ENCODE peak calls at places on chromosomes 4 and X, in eight cellular contexts. One of them, this sample, is unnamed.

GRCh38 chrX:124216396-124217124 is 115.9 kb upstream of the TEX13D start:
- DNase-seq in iris pigment epithelial cell: no peak
- DNase-seq in activated CD4-positive, alpha-beta T cell treated with anti-CD3 and anti-CD28 coated beads for 24 hours: no peak
- DNase-seq in Ammon's horn: no peak
- DNase-seq in GM12878: no peak
- DNase-seq in activated naive CD4-positive, alpha-beta T cell treated with anti-CD3 and anti-CD28 coated beads for 36 hours: no peak
- DNase-seq in A172: no peak
- DNase-seq in tibial artery: no peak
- DNase-seq in this sample: no peak

GRCh38 chrX:113743069-113743468 is 840.8 kb upstream of the HTR2C start:
- DNase-seq in iris pigment epithelial cell: no peak
- DNase-seq in tibial artery: no peak
- DNase-seq in Ammon's horn: no peak
- DNase-seq in GM12878: no peak
- DNase-seq in activated naive CD4-positive, alpha-beta T cell treated with anti-CD3 and anti-CD28 coated beads for 36 hours: no peak
- DNase-seq in activated CD4-positive, alpha-beta T cell treated with anti-CD3 and anti-CD28 coated beads for 24 hours: no peak
- DNase-seq in A172: no peak
- DNase-seq in this sample: no peak

GRCh38 chr4:151325320-151326246 is at the start of gene SH3D19:
- DNase-seq in GM12878: no peak
- DNase-seq in activated CD4-positive, alpha-beta T cell treated with anti-CD3 and anti-CD28 coated beads for 24 hours: no peak
- DNase-seq in iris pigment epithelial cell: peak; percentile 44
- DNase-seq in activated naive CD4-positive, alpha-beta T cell treated with anti-CD3 and anti-CD28 coated beads for 36 hours: no peak
- DNase-seq in A172: peak; percentile 60
- DNase-seq in tibial artery: peak; percentile 82
- DNase-seq in Ammon's horn: peak; percentile 62
- DNase-seq in this sample: peak; percentile 76

GRCh38 chr4:84573738-84574720 is 8.9 kb upstream of the CDS1 start:
- DNase-seq in iris pigment epithelial cell: peak; percentile 30
- DNase-seq in activated CD4-positive, alpha-beta T cell treated with anti-CD3 and anti-CD28 coated beads for 24 hours: no peak
- DNase-seq in activated naive CD4-positive, alpha-beta T cell treated with anti-CD3 and anti-CD28 coated beads for 36 hours: peak; percentile 29
- DNase-seq in A172: peak; percentile 53
- DNase-seq in GM12878: no peak
- DNase-seq in tibial artery: no peak
- DNase-seq in Ammon's horn: peak; percentile 24
- DNase-seq in this sample: no peak

GRCh38 chr4:19913670-19914069 is 338.0 kb upstream of the SLIT2 start:
- DNase-seq in iris pigment epithelial cell: peak; percentile 7
- DNase-seq in GM12878: no peak
- DNase-seq in Ammon's horn: no peak
- DNase-seq in activated naive CD4-positive, alpha-beta T cell treated with anti-CD3 and anti-CD28 coated beads for 36 hours: no peak
- DNase-seq in tibial artery: no peak
- DNase-seq in A172: no peak
- DNase-seq in activated CD4-positive, alpha-beta T cell treated with anti-CD3 and anti-CD28 coated beads for 24 hours: no peak
- DNase-seq in this sample: peak; percentile 2

GRCh38 chr4:184265566-184266351 is 48.1 kb upstream of the ENPP6 start:
- DNase-seq in GM12878: no peak
- DNase-seq in iris pigment epithelial cell: peak; percentile 69
- DNase-seq in tibial artery: no peak
- DNase-seq in activated CD4-positive, alpha-beta T cell treated with anti-CD3 and anti-CD28 coated beads for 24 hours: no peak
- DNase-seq in activated naive CD4-positive, alpha-beta T cell treated with anti-CD3 and anti-CD28 coated beads for 36 hours: no peak
- DNase-seq in Ammon's horn: no peak
- DNase-seq in A172: peak; percentile 86
- DNase-seq in this sample: peak; percentile 11

GRCh38 chr4:8306511-8307021 is 37.0 kb downstream of the HTRA3 start:
- DNase-seq in iris pigment epithelial cell: no peak
- DNase-seq in activated naive CD4-positive, alpha-beta T cell treated with anti-CD3 and anti-CD28 coated beads for 36 hours: no peak
- DNase-seq in A172: no peak
- DNase-seq in activated CD4-positive, alpha-beta T cell treated with anti-CD3 and anti-CD28 coated beads for 24 hours: no peak
- DNase-seq in GM12878: no peak
- DNase-seq in tibial artery: peak; percentile 65
- DNase-seq in Ammon's horn: no peak
- DNase-seq in this sample: no peak

GRCh38 chr4:106594291-106594952 is 225.8 kb upstream of the GIMD1 start:
- DNase-seq in Ammon's horn: peak; percentile 7
- DNase-seq in tibial artery: no peak
- DNase-seq in iris pigment epithelial cell: peak; percentile 31
- DNase-seq in A172: no peak
- DNase-seq in activated naive CD4-positive, alpha-beta T cell treated with anti-CD3 and anti-CD28 coated beads for 36 hours: no peak
- DNase-seq in activated CD4-positive, alpha-beta T cell treated with anti-CD3 and anti-CD28 coated beads for 24 hours: no peak
- DNase-seq in GM12878: no peak
- DNase-seq in this sample: no peak

GRCh38 chr4:2256781-2257191 is 5.1 kb downstream of the MXD4 start:
- DNase-seq in activated naive CD4-positive, alpha-beta T cell treated with anti-CD3 and anti-CD28 coated beads for 36 hours: peak; percentile 2
- DNase-seq in GM12878: no peak
- DNase-seq in Ammon's horn: no peak
- DNase-seq in A172: no peak
- DNase-seq in iris pigment epithelial cell: no peak
- DNase-seq in activated CD4-positive, alpha-beta T cell treated with anti-CD3 and anti-CD28 coated beads for 24 hours: no peak
- DNase-seq in tibial artery: peak; percentile 94
- DNase-seq in this sample: no peak